ENCODE peak calls at places on chromosomes 3 and 15, in four cellular contexts. A, E, I and Y are unnamed samples.

GRCh38 chr15:80974914-80975313 is 14.7 kb downstream of the MESD start:
- DNase-seq in A (no peak), E (no peak), I (no peak), Y (no peak)

GRCh38 chr3:119794401-119794800 is 12.5 kb downstream of the NR1I2 start:
- DNase-seq in A (no peak), E (no peak), I (no peak), Y (no peak)

GRCh38 chr3:107431298-107432012 is 54.2 kb downstream of the CCDC54 start:
- DNase-seq in A (peak; percentile 45), E (peak; percentile 33), I (peak; percentile 74), Y (peak; percentile 43)

GRCh38 chr3:25572919-25573385 is 91.8 kb downstream of the TOP2B start:
- DNase-seq in A (no peak), E (no peak), I (peak; percentile 86), Y (no peak)

GRCh38 chr3:12218161-12218560 is 59.4 kb upstream of the TIMP4 start:
- DNase-seq in A (no peak), E (no peak), I (no peak), Y (no peak)

GRCh38 chr3:195103623-195104022 is 167.3 kb downstream of the XXYLT1 start:
- DNase-seq in A (no peak), E (no peak), I (no peak), Y (no peak)

GRCh38 chr15:74543583-74543982 is 2.6 kb downstream of the ARID3B start:
- DNase-seq in A (peak; percentile 51), E (no peak), I (no peak), Y (peak; percentile 18)

GRCh38 chr15:48718646-48719045 is 73.1 kb upstream of the FBN1 start:
- DNase-seq in A (no peak), E (no peak), I (peak; percentile 8), Y (no peak)

GRCh38 chr3:11392689-11393114 is 120.5 kb downstream of the ATG7 start:
- DNase-seq in A (no peak), E (no peak), I (no peak), Y (no peak)